ENCODE peak calls at places on chromosomes 7 and 10, in six cellular contexts. J is osteocyte, M is heart left ventricle, R is pancreas, Q is RWPE1, A is GM12864. C is an unnamed sample.

GRCh38 chr7:127158659-127159058 is 94.1 kb downstream of the GRM8 start:
- DNase-seq in J (no peak), M (no peak), R (no peak), Q (no peak), A (no peak), C (peak; percentile 15)

GRCh38 chr7:9083837-9084236 is 650.4 kb downstream of the NXPH1 start:
- DNase-seq in J (no peak), M (no peak), R (no peak), Q (no peak), A (no peak), C (no peak)

GRCh38 chr10:50224330-50224952 is 26.9 kb downstream of the ASAH2 start:
- DNase-seq in J (no peak), M (no peak), R (peak; percentile 48), Q (peak; percentile 75), A (peak; percentile 53), C (peak; percentile 53)

GRCh38 chr7:39948375-39948774 is 1.7 kb upstream of the CDK13 start:
- DNase-seq in J (no peak), M (no peak), R (no peak), Q (no peak), A (no peak), C (peak; percentile 13)

GRCh38 chr7:52956379-52956915 is 79.0 kb upstream of the POM121L12 start:
- DNase-seq in J (no peak), M (no peak), R (no peak), Q (no peak), A (no peak), C (no peak)

GRCh38 chr7:129264534-129264933 is 39.7 kb downstream of the AHCYL2 start:
- DNase-seq in J (no peak), M (no peak), R (no peak), Q (no peak), A (no peak), C (no peak)

GRCh38 chr7:129690701-129691100 is 79.2 kb downstream of the NRF1 start:
- DNase-seq in J (no peak), M (no peak), R (no peak), Q (peak; percentile 8), A (no peak), C (no peak)

GRCh38 chr10:96124230-96125141 is 5.6 kb upstream of the ZNF518A start:
- DNase-seq in J (no peak), M (no peak), R (peak; percentile 67), Q (peak; percentile 46), A (no peak), C (no peak)

GRCh38 chr7:74233655-74234280 is 20.4 kb downstream of the RFC2 start:
- DNase-seq in J (no peak), M (no peak), R (no peak), Q (no peak), A (no peak), C (no peak)

GRCh38 chr10:122505885-122506284 is 44.5 kb downstream of the HTRA1 start:
- DNase-seq in J (no peak), M (no peak), R (no peak), Q (no peak), A (no peak), C (no peak)

GRCh38 chr10:64586930-64587503 is 1065.8 kb downstream of the REEP3 start:
- DNase-seq in J (no peak), M (no peak), R (no peak), Q (no peak), A (no peak), C (no peak)

GRCh38 chr10:68135922-68136718 is 26.8 kb downstream of the MYPN start:
- DNase-seq in J (no peak), M (no peak), R (no peak), Q (peak; percentile 89), A (no peak), C (no peak)

DNA sequence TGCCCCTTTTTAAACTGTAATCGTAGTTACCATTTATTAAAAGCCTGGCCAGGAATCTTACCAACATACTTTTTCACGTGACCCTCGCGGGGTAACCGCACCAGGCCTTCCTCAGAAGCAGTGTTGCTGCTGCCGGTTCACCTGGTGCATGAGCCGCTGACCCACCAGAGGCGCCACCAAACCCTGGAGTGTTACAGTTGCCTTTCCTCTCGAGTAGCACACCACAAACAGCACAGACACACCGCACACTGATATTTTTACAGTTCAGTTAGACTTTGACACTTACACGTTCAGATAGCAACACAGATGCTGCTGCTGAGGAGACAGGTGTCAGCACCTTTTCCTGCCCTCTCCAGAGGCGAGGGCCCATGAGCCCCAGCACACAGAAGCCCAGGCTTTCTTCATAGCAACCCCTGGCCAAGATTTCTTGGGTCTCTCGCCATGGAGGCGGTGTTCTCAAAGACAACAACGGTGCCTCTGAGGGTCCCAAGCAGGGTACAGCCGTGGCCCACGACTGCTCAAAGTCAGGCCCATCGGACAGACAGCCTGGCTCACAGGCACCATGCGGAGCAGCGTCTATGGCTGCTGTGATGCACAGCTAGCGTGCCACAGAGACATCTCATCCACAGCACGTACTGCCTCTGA is 123.1 kb downstream of the DIP2C start:
- DNase-seq in J (no peak), M (no peak), R (no peak), Q (no peak), A (no peak), C (no peak)
- TF ChIP-seq CTCF in J (no peak), M (no peak), R (no peak), Q (no peak), A (no peak), C (no peak)

DNA sequence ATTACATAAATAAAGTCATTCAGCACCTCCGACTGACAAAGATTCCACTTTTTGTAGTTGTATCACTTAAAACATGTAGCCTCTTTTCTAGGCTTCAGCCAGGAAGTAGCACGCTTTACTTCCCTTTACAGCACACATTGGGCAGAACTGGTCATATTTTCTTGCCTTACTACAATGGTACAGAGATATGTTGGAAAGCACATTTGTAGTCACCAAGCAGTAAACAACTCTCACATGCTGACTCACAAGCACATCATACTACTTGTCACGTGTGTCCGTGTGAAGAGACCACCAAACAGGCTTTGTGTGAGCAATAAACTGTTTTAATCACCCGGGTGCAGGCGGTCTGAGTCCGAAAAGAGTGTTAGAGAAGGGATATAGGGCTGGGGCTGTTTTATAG is 1071.8 kb downstream of the DNAJB9 start:
- DNase-seq in J (no peak), M (no peak), R (no peak), Q (no peak), A (no peak), C (no peak)
- TF ChIP-seq CTCF in J (no peak), M (no peak), R (no peak), Q (no peak), A (no peak), C (no peak)

GRCh38 chr10:72273410-72274212 is at the start of gene DDIT4:
- DNase-seq in J (peak; percentile 100), M (peak; percentile 99), R (peak; percentile 99), Q (peak; percentile 100), A (peak; percentile 97), C (peak; percentile 97)

GRCh38 chr10:72275351-72276012 is 1.8 kb downstream of the DDIT4 start:
- DNase-seq in J (no peak), M (no peak), R (peak; percentile 51), Q (no peak), A (no peak), C (no peak)

GRCh38 chr10:72276013-72276387 is 2.3 kb downstream of the DDIT4 start:
- DNase-seq in J (no peak), M (no peak), R (peak; percentile 88), Q (peak; percentile 78), A (no peak), C (no peak)

GRCh38 chr10:72274213-72274729 is 547 bp downstream of the DDIT4 start:
- DNase-seq in J (no peak), M (no peak), R (peak; percentile 31), Q (no peak), A (no peak), C (no peak)

GRCh38 chr10:72274730-72275350 is 1.1 kb downstream of the DDIT4 start:
- DNase-seq in J (peak; percentile 92), M (peak; percentile 68), R (peak; percentile 76), Q (no peak), A (no peak), C (peak; percentile 49)
- TF ChIP-seq CTCF in J (peak; percentile 82), M (peak; percentile 55), R (peak; percentile 40), Q (peak; percentile 61), A (peak; percentile 86), C (peak; percentile 46)

GRCh38 chr10:100637785-100638184 is 102.0 kb downstream of the HIF1AN start:
- DNase-seq in J (no peak), M (no peak), R (no peak), Q (no peak), A (no peak), C (no peak)
- TF ChIP-seq CTCF in J (peak; percentile 42), M (no peak), R (no peak), Q (no peak), A (peak; percentile 52), C (no peak)

DNA sequence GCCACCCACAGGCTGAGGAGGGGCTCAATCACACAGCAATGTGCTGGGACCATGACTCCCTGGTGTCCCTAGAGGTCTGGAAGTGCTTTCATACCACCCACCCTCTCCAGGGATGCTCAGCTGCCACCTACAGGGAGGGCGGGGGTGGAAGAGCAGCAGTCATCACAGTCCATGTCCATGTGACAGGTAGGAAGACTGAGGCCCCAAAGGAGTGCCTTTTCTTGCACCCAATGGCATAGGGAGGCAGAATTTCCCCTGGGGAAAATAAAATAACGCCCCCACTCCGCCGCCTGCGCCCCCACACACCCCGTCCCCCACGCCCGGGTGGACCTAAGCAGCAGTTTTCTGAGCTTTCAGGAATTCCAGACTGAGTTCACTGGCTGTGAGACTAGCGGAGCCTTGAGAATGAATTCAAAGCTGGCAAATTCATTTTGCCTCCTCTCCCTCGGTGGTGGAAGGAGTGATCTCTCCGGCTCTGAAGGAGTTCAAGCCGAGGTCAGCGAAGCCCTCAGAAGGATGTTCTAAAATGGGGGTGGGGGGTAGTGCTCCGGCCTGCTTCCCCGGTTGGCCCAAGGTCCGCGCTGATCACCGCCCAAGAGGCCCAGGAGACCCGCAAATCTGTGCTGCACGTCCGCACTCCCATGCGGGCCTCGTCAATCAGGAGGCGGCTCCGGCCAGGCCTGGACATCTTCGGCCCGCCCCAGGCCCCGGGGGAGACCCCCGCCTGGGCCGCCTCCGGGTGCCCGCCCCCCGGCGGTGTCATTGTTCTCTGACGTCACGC is 2.1 kb upstream of the ZMIZ1 start:
- DNase-seq in J (no peak), M (no peak), R (peak; percentile 26), Q (no peak), A (no peak), C (peak; percentile 81)
- TF ChIP-seq CTCF in J (no peak), M (no peak), R (no peak), Q (no peak), A (no peak), C (no peak)

DNA sequence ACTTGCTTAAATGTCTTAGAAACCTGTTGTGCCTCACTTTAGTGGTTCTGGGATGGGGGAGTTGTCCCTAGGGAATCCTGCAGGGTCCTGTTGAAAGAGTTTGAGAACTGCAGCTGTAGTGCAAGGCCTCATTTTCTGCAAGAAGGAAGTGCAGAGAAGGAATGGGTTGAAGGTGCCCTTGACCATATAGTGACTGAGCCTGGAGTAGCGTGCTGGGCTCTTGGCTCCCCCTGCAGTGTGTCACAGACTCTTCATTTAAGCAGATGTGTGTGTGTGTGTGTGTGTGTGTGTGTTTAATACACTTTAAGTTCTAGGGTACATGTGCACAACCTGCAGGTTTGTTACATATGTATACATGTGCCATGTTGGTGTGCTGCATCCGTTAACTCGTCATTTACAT is 92.2 kb downstream of the GRK5 start:
- DNase-seq in J (no peak), M (no peak), R (no peak), Q (no peak), A (no peak), C (no peak)
- TF ChIP-seq CTCF in J (no peak), M (no peak), R (no peak), Q (no peak), A (no peak), C (peak; percentile 17)

C was measured in GM20000.